ENCODE peak calls at places on chromosomes 3 and 15, in nine cellular contexts. Y is stimulated activated CD8-positive, alpha-beta memory T cell treated with anti-CD3 and anti-CD28 coated beads, Interleukin-4, amount 100 ng/mL, for 4 hours; T is T47D; F is AG09319; K is mucosa of descending colon; N is cardiac fibroblast; L is RKO; H is T-helper 17 cell; M is endothelial cell. D is an unnamed sample.

GRCh38 chr15:48415036-48415886 is 84.0 kb downstream of the DUT start:
- DNase-seq in Y (no peak), T (no peak), F (no peak), K (no peak), N (no peak), L (no peak), H (no peak), M (no peak), D (no peak)

GRCh38 chr15:90598053-90598577 is 68.4 kb downstream of the CRTC3 start:
- DNase-seq in Y (no peak), T (no peak), F (no peak), K (peak), N (peak), L (no peak), H (no peak), M (no peak), D (no peak)

GRCh38 chr15:59501531-59502113 is 63.6 kb downstream of the FAM81A start:
- DNase-seq in Y (no peak), T (peak), F (no peak), K (peak), N (peak), L (peak), H (no peak), M (peak), D (peak)

GRCh38 chr15:89907289-89907688 is 5.5 kb downstream of the ARPIN start:
- DNase-seq in Y (no peak), T (no peak), F (no peak), K (no peak), N (no peak), L (peak), H (no peak), M (no peak), D (no peak)

GRCh38 chr15:64911317-64912186 is at the start of gene ANKDD1A:
- DNase-seq in Y (no peak), T (peak), F (no peak), K (peak), N (peak), L (peak), H (no peak), M (peak), D (no peak)

GRCh38 chr3:9175421-9175820 is 74.0 kb downstream of the SRGAP3 start:
- DNase-seq in Y (no peak), T (peak), F (no peak), K (no peak), N (no peak), L (no peak), H (no peak), M (no peak), D (no peak)

GRCh38 chr3:14440531-14441239 is 38.3 kb downstream of the SLC6A6 start:
- DNase-seq in Y (no peak), T (no peak), F (no peak), K (no peak), N (peak), L (no peak), H (no peak), M (peak), D (no peak)

GRCh38 chr15:64681424-64682024 is 93.9 kb downstream of the RBPMS2 start:
- DNase-seq in Y (no peak), T (peak), F (no peak), K (peak), N (peak), L (peak), H (no peak), M (peak), D (no peak)

GRCh38 chr3:52147804-52148203 is 6.4 kb downstream of the POC1A start:
- DNase-seq in Y (no peak), T (no peak), F (no peak), K (no peak), N (no peak), L (no peak), H (no peak), M (no peak), D (no peak)

GRCh38 chr3:185789134-185789533 is 35.7 kb downstream of the IGF2BP2 start:
- DNase-seq in Y (no peak), T (no peak), F (no peak), K (no peak), N (no peak), L (no peak), H (no peak), M (no peak), D (no peak)

GRCh38 chr3:136366289-136366688 is 116.1 kb downstream of the PCCB start:
- DNase-seq in Y (no peak), T (no peak), F (no peak), K (no peak), N (peak), L (no peak), H (no peak), M (no peak), D (no peak)

GRCh38 chr15:95350908-95351307 is 979.6 kb upstream of the NR2F2 start:
- DNase-seq in Y (no peak), T (no peak), F (no peak), K (no peak), N (no peak), L (no peak), H (no peak), M (no peak), D (no peak)

GRCh38 chr3:188589056-188589455 is 435.1 kb downstream of the LPP start:
- DNase-seq in Y (no peak), T (no peak), F (no peak), K (no peak), N (no peak), L (no peak), H (no peak), M (no peak), D (no peak)

GRCh38 chr3:127694467-127695215 is 21.9 kb downstream of the ABTB1 start:
- DNase-seq in Y (peak), T (peak), F (no peak), K (peak), N (no peak), L (peak), H (peak), M (peak), D (no peak)

GRCh38 chr15:82231233-82231632 is 31.3 kb downstream of the EFL1 start:
- DNase-seq in Y (no peak), T (no peak), F (no peak), K (no peak), N (no peak), L (no peak), H (no peak), M (no peak), D (no peak)

GRCh38 chr3:128736598-128736997 is 10.6 kb downstream of the RAB7A start:
- DNase-seq in Y (no peak), T (no peak), F (no peak), K (no peak), N (peak), L (no peak), H (no peak), M (no peak), D (no peak)

GRCh38 chr3:65833761-65834505 is 204.8 kb downstream of the MAGI1 start:
- DNase-seq in Y (no peak), T (no peak), F (no peak), K (no peak), N (peak), L (no peak), H (no peak), M (no peak), D (no peak)

GRCh38 chr15:79071901-79072300 is 18.7 kb downstream of the RASGRF1 start:
- DNase-seq in Y (no peak), T (no peak), F (no peak), K (no peak), N (peak), L (no peak), H (no peak), M (no peak), D (no peak)

D was measured in iPS DF 6.9.